ENCODE peak calls at places on chromosomes 5 and 9, in seven cellular contexts. R is cardiac fibroblast, B is endothelial cell, W is nephron progenitor cell, S is epithelial cell of esophagus, L is SK-N-SH, A is uterus. X is an unnamed sample.

GRCh38 chr5:143703659-143704058 is 108.3 kb upstream of the HMHB1 start:
- DNase-seq in L (no peak), W (no peak), A (no peak), B (no peak), S (no peak), R (no peak), X (no peak)

GRCh38 chr5:124773291-124774001 is 27.0 kb upstream of the ZNF608 start:
- DNase-seq in B (no peak), S (no peak), A (no peak), W (no peak), R (no peak), L (peak), X (no peak)

GRCh38 chr5:147743686-147744332 is 38.7 kb downstream of the JAKMIP2 start:
- DNase-seq in A (peak), B (no peak), L (peak), R (no peak), S (no peak), W (no peak), X (no peak)

GRCh38 chr9:38043931-38044623 is 24.9 kb downstream of the SHB start:
- DNase-seq in L (no peak), R (no peak), B (no peak), W (no peak), S (peak), A (no peak), X (no peak)

GRCh38 chr5:107770051-107770450 is 99.3 kb upstream of the EFNA5 start:
- DNase-seq in B (no peak), L (no peak), S (no peak), W (no peak), R (no peak), A (no peak), X (no peak)

GRCh38 chr5:68343421-68343826 is 127.9 kb downstream of the PIK3R1 start:
- DNase-seq in A (peak), L (no peak), W (no peak), R (peak), S (peak), B (no peak), X (no peak)

GRCh38 chr5:178454821-178455479 is 135.2 kb downstream of the COL23A1 start:
- DNase-seq in S (no peak), W (no peak), A (no peak), L (no peak), R (no peak), B (no peak), X (no peak)

GRCh38 chr5:146042628-146043279 is 62.6 kb downstream of the PLAC8L1 start:
- DNase-seq in B (no peak), L (no peak), R (peak), S (peak), A (no peak), W (no peak), X (no peak)

GRCh38 chr5:174722500-174722899 is 1.9 kb upstream of the MSX2 start:
- DNase-seq in L (no peak), S (no peak), W (no peak), B (no peak), A (no peak), R (no peak), X (no peak)

GRCh38 chr9:130139251-130139650 is 33.0 kb upstream of the NCS1 start:
- DNase-seq in S (no peak), W (no peak), R (no peak), A (no peak), B (no peak), L (no peak), X (no peak)

GRCh38 chr5:37757980-37758582 is 81.8 kb downstream of the GDNF start:
- DNase-seq in B (no peak), S (peak), R (peak), A (no peak), W (no peak), L (no peak), X (no peak)

GRCh38 chr9:27383524-27383923 is 86.6 kb upstream of the EQTN start:
- DNase-seq in L (no peak), W (no peak), R (no peak), S (no peak), A (no peak), B (no peak), X (no peak)

GRCh38 chr5:3194141-3194540 is 401.5 kb upstream of the IRX1 start:
- DNase-seq in A (no peak), R (no peak), L (no peak), S (no peak), W (peak), B (no peak), X (no peak)

GRCh38 chr9:129316281-129317030 is 138.4 kb upstream of the IER5L start:
- DNase-seq in S (no peak), R (no peak), B (no peak), A (no peak), W (no peak), L (no peak), X (no peak)

GRCh38 chr9:133098104-133098754 is 22.8 kb downstream of the RALGDS start:
- DNase-seq in L (no peak), S (no peak), R (no peak), A (peak), B (no peak), W (no peak), X (no peak)

GRCh38 chr5:1014781-1015221 is 6.2 kb downstream of the NKD2 start:
- DNase-seq in B (no peak), R (no peak), A (no peak), W (no peak), S (no peak), L (no peak), X (peak)

GRCh38 chr5:31335456-31335855 is 142.0 kb downstream of the CDH6 start:
- DNase-seq in W (no peak), R (no peak), S (no peak), A (no peak), L (no peak), B (no peak), X (no peak)

GRCh38 chr9:18920141-18920611 is 112.8 kb downstream of the SAXO1 start:
- DNase-seq in B (no peak), W (no peak), A (no peak), S (peak), L (no peak), R (no peak), X (no peak)

GRCh38 chr9:89808801-89809200 is 204.0 kb downstream of the GADD45G start:
- DNase-seq in A (peak), R (peak), W (no peak), L (no peak), S (no peak), B (no peak), X (no peak)

GRCh38 chr5:80210014-80210413 is 45.8 kb downstream of the SERINC5 start:
- DNase-seq in W (no peak), A (no peak), L (no peak), B (no peak), R (no peak), S (no peak), X (no peak)

GRCh38 chr5:124477002-124477546 is 269.4 kb downstream of the ZNF608 start:
- DNase-seq in A (peak), R (no peak), L (no peak), W (peak), S (no peak), B (no peak), X (no peak)

GRCh38 chr5:89628876-89629635 is 746.1 kb upstream of the MEF2C start:
- DNase-seq in W (no peak), R (peak), L (no peak), A (no peak), S (no peak), B (no peak), X (no peak)

GRCh38 chr9:133715866-133716563 is 22.1 kb downstream of the SARDH start:
- DNase-seq in A (no peak), B (peak), R (peak), L (peak), S (no peak), W (peak), X (peak)

GRCh38 chr5:150485770-150486401 is 22.0 kb upstream of the NDST1 start:
- DNase-seq in R (no peak), L (peak), B (peak), S (no peak), W (peak), A (peak), X (peak)

GRCh38 chr9:16154570-16155078 is 601.8 kb downstream of the CCDC171 start:
- DNase-seq in W (peak), B (peak), A (no peak), L (no peak), R (peak), S (peak), X (peak)

GRCh38 chr5:108763222-108763864 is 15.6 kb downstream of the FER start:
- DNase-seq in R (no peak), S (no peak), L (no peak), B (no peak), A (no peak), W (no peak), X (no peak)

GRCh38 chr9:127219533-127219932 is 45.0 kb upstream of the GARNL3 start:
- DNase-seq in S (no peak), L (no peak), R (no peak), W (no peak), B (no peak), A (no peak), X (no peak)

GRCh38 chr9:118896356-118897000 is 472.8 kb downstream of the BRINP1 start:
- DNase-seq in B (no peak), W (no peak), L (peak), A (no peak), R (no peak), S (peak), X (peak)

GRCh38 chr5:168193518-168194240 is 97.8 kb upstream of the WWC1 start:
- DNase-seq in A (no peak), R (no peak), S (no peak), B (no peak), L (no peak), W (no peak), X (no peak)

GRCh38 chr5:133818869-133819600 is 149.4 kb downstream of the C5orf15 start:
- DNase-seq in B (no peak), L (no peak), W (no peak), R (no peak), A (no peak), S (no peak), X (no peak)

GRCh38 chr9:137666505-137666809 is 47.7 kb downstream of the EHMT1 start:
- DNase-seq in B (no peak), A (no peak), R (no peak), L (peak), W (no peak), S (no peak), X (no peak)

GRCh38 chr9:113511047-113511521 is 47.6 kb downstream of the RGS3 start:
- DNase-seq in L (peak), A (no peak), R (no peak), S (no peak), B (no peak), W (no peak), X (no peak)

GRCh38 chr9:78363221-78363620 is 66.3 kb downstream of the PSAT1 start:
- DNase-seq in A (no peak), R (peak), W (no peak), S (no peak), L (no peak), B (no peak), X (no peak)

GRCh38 chr9:89744730-89745129 is 139.9 kb downstream of the GADD45G start:
- DNase-seq in S (peak), A (no peak), L (no peak), W (no peak), B (no peak), R (no peak), X (no peak)

GRCh38 chr5:41270423-41271251 is 57.3 kb upstream of the C6 start:
- DNase-seq in B (peak), A (peak), W (peak), R (peak), S (peak), L (peak), X (peak)

GRCh38 chr9:135308809-135309762 is 170.5 kb upstream of the PPP1R26 start:
- DNase-seq in W (no peak), R (no peak), B (no peak), S (no peak), L (no peak), A (no peak), X (no peak)

GRCh38 chr5:132065351-132065937 is 5.0 kb downstream of the IL3 start:
- DNase-seq in R (peak), A (no peak), S (peak), L (peak), B (peak), W (peak), X (peak)

GRCh38 chr9:86176468-86176867 is 77.1 kb upstream of the GOLM1 start:
- DNase-seq in L (peak), A (no peak), W (no peak), B (no peak), S (peak), R (no peak), X (no peak)

GRCh38 chr9:120877276-120878034 is 467 bp upstream of the PHF19 start:
- DNase-seq in L (peak), R (peak), A (peak), S (peak), W (peak), B (peak), X (peak)

DNA sequence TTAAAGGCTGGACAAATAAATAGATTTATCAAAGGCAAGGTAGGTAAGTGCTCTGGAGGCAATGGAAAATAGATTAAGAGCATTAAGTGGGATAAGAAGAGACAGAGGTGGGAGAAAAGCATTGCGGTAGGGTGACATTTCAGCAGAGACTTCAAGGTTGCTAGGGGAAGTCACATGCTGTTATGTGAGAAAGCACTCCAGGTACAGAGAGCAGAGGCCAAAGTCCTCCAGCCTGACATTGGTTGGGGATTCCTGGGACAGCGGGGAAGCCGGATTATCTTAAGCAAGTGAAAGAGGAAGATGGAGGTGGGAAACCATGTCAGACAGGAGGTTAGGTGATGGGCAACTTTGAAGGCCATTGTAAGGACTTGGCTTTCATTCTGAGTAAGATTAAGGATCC is 1222.9 kb downstream of the PTPRD start:
- DNase-seq in S (no peak), B (no peak), W (no peak), R (no peak), A (no peak), L (no peak), X (no peak)
- TF ChIP-seq CTCF in S (no peak), B (no peak), W (no peak), R (no peak), A (no peak), L (no peak), X (no peak)

GRCh38 chr9:93598647-93599241 is 22.4 kb downstream of the PHF2 start:
- DNase-seq in S (peak), R (peak), L (no peak), A (no peak), B (no peak), W (no peak), X (no peak)
- TF ChIP-seq CTCF in S (no peak), R (no peak), L (no peak), A (no peak), B (no peak), W (no peak), X (no peak)

GRCh38 chr9:97284798-97285197 is 22.7 kb upstream of the CCDC180 start:
- DNase-seq in L (no peak), A (no peak), B (no peak), W (no peak), S (no peak), R (peak), X (no peak)
- TF ChIP-seq CTCF in L (no peak), A (no peak), B (no peak), W (no peak), S (no peak), R (peak), X (peak)

GRCh38 chr5:176743828-176744583 is 66.4 kb upstream of the UNC5A start:
- DNase-seq in S (no peak), B (peak), R (no peak), L (peak), W (no peak), A (no peak), X (no peak)

GRCh38 chr5:176743136-176743827 is 67.1 kb upstream of the UNC5A start:
- DNase-seq in A (no peak), L (peak), R (no peak), W (peak), B (peak), S (no peak), X (peak)

GRCh38 chr5:176742246-176743105 is 67.9 kb upstream of the UNC5A start:
- DNase-seq in W (no peak), A (no peak), B (peak), L (peak), R (no peak), S (no peak), X (no peak)

GRCh38 chr5:176741566-176742211 is 68.7 kb upstream of the UNC5A start:
- DNase-seq in W (no peak), A (no peak), B (peak), S (no peak), L (peak), R (no peak), X (no peak)

GRCh38 chr5:176744584-176744965 is 65.8 kb upstream of the UNC5A start:
- DNase-seq in R (peak), L (peak), S (no peak), B (no peak), W (no peak), A (no peak), X (no peak)
- TF ChIP-seq CTCF in R (peak), L (peak), S (peak), B (peak), W (peak), A (no peak), X (peak)